ENCODE peak calls at places on chromosomes 2 and 18, in eight cellular contexts. K, R, A, U, O, Y, S and B are unnamed samples.

GRCh38 chr2:235445116-235445515 is 48.7 kb upstream of the AGAP1 start:
- DNase-seq in K (no peak), R (no peak), A (no peak), U (no peak), O (no peak), Y (no peak), S (no peak), B (no peak)

GRCh38 chr2:216195565-216195978 is 86.4 kb downstream of the XRCC5 start:
- DNase-seq in K (peak; percentile 90), R (no peak), A (no peak), U (no peak), O (peak; percentile 73), Y (no peak), S (no peak), B (no peak)

GRCh38 chr2:14064346-14064745 is 568.2 kb upstream of the LRATD1 start:
- DNase-seq in K (no peak), R (no peak), A (no peak), U (no peak), O (no peak), Y (no peak), S (no peak), B (no peak)

GRCh38 chr2:181106229-181106628 is 125.8 kb downstream of the UBE2E3 start:
- DNase-seq in K (peak; percentile 48), R (peak; percentile 20), A (no peak), U (no peak), O (peak; percentile 19), Y (no peak), S (no peak), B (no peak)

GRCh38 chr2:29485631-29486030 is 370.4 kb downstream of the CLIP4 start:
- DNase-seq in K (no peak), R (peak; percentile 6), A (no peak), U (no peak), O (no peak), Y (no peak), S (no peak), B (no peak)

GRCh38 chr2:54149623-54150501 is 34.4 kb downstream of the ACYP2 start:
- DNase-seq in K (peak; percentile 43), R (no peak), A (no peak), U (no peak), O (peak; percentile 53), Y (no peak), S (no peak), B (no peak)

GRCh38 chr2:186783254-186783653 is 65.7 kb downstream of the ZSWIM2 start:
- DNase-seq in K (no peak), R (no peak), A (no peak), U (no peak), O (no peak), Y (no peak), S (no peak), B (no peak)

GRCh38 chr2:236765475-236765874 is 195.8 kb downstream of the ACKR3 start:
- DNase-seq in K (no peak), R (no peak), A (no peak), U (no peak), O (no peak), Y (no peak), S (no peak), B (no peak)

GRCh38 chr18:3664563-3665178 is 214.7 kb downstream of the TGIF1 start:
- DNase-seq in K (peak; percentile 19), R (no peak), A (no peak), U (no peak), O (no peak), Y (no peak), S (no peak), B (no peak)

GRCh38 chr2:44392338-44392943 is 30.7 kb downstream of the CAMKMT start:
- DNase-seq in K (peak; percentile 68), R (no peak), A (peak; percentile 17), U (peak; percentile 29), O (peak; percentile 34), Y (no peak), S (no peak), B (no peak)

GRCh38 chr2:202521470-202521869 is 113.3 kb upstream of the FAM117B start:
- DNase-seq in K (no peak), R (no peak), A (no peak), U (no peak), O (no peak), Y (no peak), S (no peak), B (no peak)

GRCh38 chr2:232363784-232364615 is 14.6 kb upstream of the ALPP start:
- DNase-seq in K (no peak), R (no peak), A (peak; percentile 37), U (no peak), O (peak; percentile 61), Y (peak; percentile 50), S (peak; percentile 46), B (no peak)

GRCh38 chr2:200252661-200253067 is 53.8 kb upstream of the SPATS2L start:
- DNase-seq in K (peak; percentile 92), R (peak; percentile 62), A (no peak), U (no peak), O (peak; percentile 85), Y (no peak), S (no peak), B (no peak)

GRCh38 chr2:200257570-200257969 is 48.9 kb upstream of the SPATS2L start:
- DNase-seq in K (no peak), R (no peak), A (no peak), U (no peak), O (no peak), Y (no peak), S (no peak), B (no peak)

GRCh38 chr2:200254788-200255187 is 51.7 kb upstream of the SPATS2L start:
- DNase-seq in K (no peak), R (no peak), A (no peak), U (no peak), O (no peak), Y (no peak), S (no peak), B (no peak)

GRCh38 chr2:200253631-200254030 is 52.9 kb upstream of the SPATS2L start:
- DNase-seq in K (peak; percentile 60), R (peak; percentile 60), A (no peak), U (no peak), O (peak; percentile 34), Y (no peak), S (no peak), B (no peak)

GRCh38 chr2:200255549-200255948 is 50.9 kb upstream of the SPATS2L start:
- DNase-seq in K (no peak), R (no peak), A (no peak), U (no peak), O (no peak), Y (no peak), S (no peak), B (no peak)
- H3K4me3 ChIP-seq in K (no peak overlapping the region), R (no peak overlapping the region), A (no peak overlapping the region), U (no peak overlapping the region), O (no peak overlapping the region), Y (no peak overlapping the region), S (no peak overlapping the region), B (no peak overlapping the region)

GRCh38 chr2:12929806-12930205 is 213.1 kb downstream of the TRIB2 start:
- DNase-seq in K (no peak), R (no peak), A (no peak), U (no peak), O (no peak), Y (no peak), S (no peak), B (no peak)

GRCh38 chr2:12930382-12930781 is 213.6 kb downstream of the TRIB2 start:
- DNase-seq in K (no peak), R (no peak), A (no peak), U (no peak), O (peak; percentile 75), Y (no peak), S (no peak), B (no peak)

GRCh38 chr2:12931211-12931844 is 214.6 kb downstream of the TRIB2 start:
- DNase-seq in K (peak; percentile 75), R (peak; percentile 40), A (no peak), U (no peak), O (peak; percentile 69), Y (no peak), S (no peak), B (no peak)

GRCh38 chr2:12928197-12928596 is 211.5 kb downstream of the TRIB2 start:
- DNase-seq in K (peak; percentile 91), R (peak; percentile 91), A (no peak), U (no peak), O (peak; percentile 89), Y (no peak), S (no peak), B (no peak)

DNA sequence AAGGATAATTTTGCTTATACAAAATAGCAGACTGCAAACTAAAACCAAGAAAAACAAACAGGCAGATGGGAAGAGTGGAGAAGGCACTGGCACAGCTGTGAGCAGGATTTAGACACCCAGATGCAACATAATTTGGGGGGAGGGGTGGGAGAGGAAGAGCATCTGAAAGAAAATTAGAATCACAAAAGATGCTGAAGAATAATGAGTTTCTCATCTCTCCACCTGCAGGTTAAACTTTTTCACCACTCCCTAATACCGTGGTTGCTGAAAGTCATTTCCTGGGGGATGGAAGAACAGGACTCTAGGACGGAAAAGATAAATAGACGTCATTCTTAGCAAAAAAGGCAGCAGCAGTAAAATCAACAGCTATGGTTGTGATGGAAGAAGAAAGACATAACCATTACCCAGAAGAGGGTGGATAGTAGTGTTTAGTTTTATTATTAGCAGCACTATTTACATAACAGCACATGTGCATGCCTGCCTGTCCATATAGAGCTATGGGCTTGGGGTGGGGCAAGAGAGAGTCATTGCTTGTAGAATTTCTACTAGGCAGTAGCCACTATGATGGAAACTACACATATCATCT is 212.1 kb downstream of the TRIB2 start:
- DNase-seq in K (no peak), R (no peak), A (no peak), U (no peak), O (peak; percentile 53), Y (no peak), S (no peak), B (no peak)
- H3K4me3 ChIP-seq in K (peak overlapping the region; percentile 51), R (no peak overlapping the region), A (no peak overlapping the region), U (no peak overlapping the region), O (no peak overlapping the region), Y (no peak overlapping the region), S (no peak overlapping the region), B (no peak overlapping the region)

DNA sequence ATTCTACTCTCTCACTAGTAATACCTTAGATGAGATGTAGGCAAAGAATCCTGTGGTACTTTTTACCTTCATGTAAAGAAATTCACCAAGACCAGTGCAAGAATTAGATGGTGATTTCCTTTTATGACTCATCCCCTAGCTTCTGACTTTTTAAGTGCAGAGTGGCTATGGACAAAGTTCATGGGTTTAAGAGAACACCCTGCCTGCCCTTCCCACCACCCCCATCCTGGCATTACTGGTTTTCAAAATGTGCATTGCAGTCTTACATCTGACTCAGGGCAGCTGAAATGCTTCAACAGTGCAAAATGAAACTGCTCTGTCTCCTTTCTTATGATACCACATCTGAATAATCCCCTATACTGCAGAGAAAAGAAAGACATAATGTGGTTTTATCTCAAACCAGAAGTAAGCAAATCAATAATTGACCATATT is 22.6 kb downstream of the MAIP1 start:
- DNase-seq in K (peak; percentile 81), R (peak; percentile 65), A (no peak), U (peak; percentile 67), O (peak; percentile 83), Y (no peak), S (no peak), B (no peak)
- H3K4me3 ChIP-seq in K (peak overlapping the region; percentile 49), R (no peak overlapping the region), A (no peak overlapping the region), U (no peak overlapping the region), O (no peak overlapping the region), Y (no peak overlapping the region), S (no peak overlapping the region), B (no peak overlapping the region)

DNA sequence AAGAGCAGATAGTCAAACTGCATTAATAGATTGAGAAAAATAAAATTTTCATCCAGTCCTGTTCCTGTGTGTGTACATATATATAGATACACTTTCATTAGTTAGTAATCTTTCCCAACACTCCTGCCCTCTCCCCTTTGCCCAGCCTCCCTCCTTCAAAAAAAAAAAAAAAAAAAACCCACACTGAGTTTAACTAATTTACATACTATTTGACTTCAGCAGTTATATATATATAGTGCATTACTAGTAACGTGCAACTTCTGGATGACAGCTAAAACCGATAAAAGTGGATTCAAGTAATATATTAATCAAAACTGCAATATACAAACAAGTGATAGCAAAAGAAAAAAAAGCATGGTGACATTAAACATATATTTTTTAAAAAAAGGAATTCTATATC is 1.4 kb downstream of the FIGN start:
- DNase-seq in K (peak; percentile 25), R (no peak), A (no peak), U (no peak), O (no peak), Y (no peak), S (no peak), B (no peak)
- H3K4me3 ChIP-seq in K (peak overlapping the region; percentile 93), R (peak overlapping the region; percentile 66), A (no peak overlapping the region), U (peak overlapping the region; percentile 53), O (peak overlapping the region; percentile 93), Y (no peak overlapping the region), S (peak overlapping the region; percentile 57), B (peak overlapping the region; percentile 82)